ENCODE peak calls at places on chromosomes 4 and X, in four cellular contexts. T, F, C and X are unnamed samples.

GRCh38 chr4:118139241-118139640 is 105.0 kb downstream of the NDST3 start:
- DNase-seq in C (no peak), T (no peak), F (no peak), X (no peak)

GRCh38 chrX:57211906-57212305 is 74.6 kb upstream of the FAAH2 start:
- DNase-seq in F (no peak), C (no peak), T (no peak), X (no peak)

GRCh38 chr4:177450421-177451107 is 8.3 kb upstream of the AGA start:
- DNase-seq in F (no peak), T (no peak), C (no peak), X (no peak)

GRCh38 chr4:138255917-138256597 is 13.9 kb upstream of the SLC7A11 start:
- DNase-seq in F (no peak), C (no peak), T (no peak), X (no peak)

GRCh38 chrX:129566081-129566480 is 26.0 kb downstream of the OCRL start:
- DNase-seq in T (no peak), F (no peak), C (no peak), X (no peak)

GRCh38 chrX:42220083-42220482 is 296.7 kb upstream of the CASK start:
- DNase-seq in T (no peak), F (no peak), C (no peak), X (no peak)

GRCh38 chrX:39096599-39096998 is 295.3 kb downstream of the MID1IP1 start:
- DNase-seq in T (no peak), C (no peak), F (no peak), X (no peak)

GRCh38 chr4:40662962-40663604 is 33.4 kb upstream of the RBM47 start:
- DNase-seq in F (no peak), T (peak; percentile 49), C (no peak), X (peak; percentile 35)

GRCh38 chrX:107629533-107629909 is 1.2 kb downstream of the PRPS1 start:
- DNase-seq in F (no peak), T (no peak), C (no peak), X (no peak)

GRCh38 chr4:22122062-22122461 is 173.5 kb upstream of the KCNIP4 start:
- DNase-seq in T (no peak), C (no peak), F (no peak), X (no peak)

GRCh38 chrX:45517090-45517973 is 316.7 kb upstream of the DIPK2B start:
- DNase-seq in C (peak; percentile 40), F (no peak), T (no peak), X (no peak)

GRCh38 chr4:182245541-182246245 is 2.5 kb downstream of the TENM3 start:
- DNase-seq in C (no peak), T (no peak), F (no peak), X (no peak)

GRCh38 chr4:38179690-38180299 is 219.6 kb downstream of the PTTG2 start:
- DNase-seq in F (peak; percentile 72), C (no peak), T (peak; percentile 80), X (peak; percentile 86)

GRCh38 chr4:59571805-59572430 is 1628.2 kb upstream of the ADGRL3 start:
- DNase-seq in T (no peak), F (no peak), C (no peak), X (no peak)

GRCh38 chr4:123838426-123838825 is 441.8 kb downstream of the SPRY1 start:
- DNase-seq in C (no peak), T (no peak), F (no peak), X (no peak)

GRCh38 chrX:6292599-6292998 is 63.9 kb upstream of the NLGN4X start:
- DNase-seq in F (no peak), T (no peak), C (no peak), X (no peak)

GRCh38 chr4:140851032-140851636 is 94.9 kb upstream of the TBC1D9 start:
- DNase-seq in C (peak; percentile 65), T (peak; percentile 54), F (no peak), X (no peak)

GRCh38 chrX:34300871-34301270 is 168.8 kb upstream of the FAM47A start:
- DNase-seq in C (peak; percentile 0), F (no peak), T (no peak), X (no peak)

GRCh38 chr4:121794505-121795192 is 6.5 kb upstream of the EXOSC9 start:
- DNase-seq in F (no peak), T (no peak), C (no peak), X (no peak)

GRCh38 chr4:105923507-105924238 is 28.4 kb downstream of the NPNT start:
- DNase-seq in F (no peak), C (peak; percentile 54), T (peak; percentile 66), X (no peak)

GRCh38 chrX:136954930-136955329 is 74.4 kb upstream of the RBMX start:
- DNase-seq in C (peak; percentile 0), F (no peak), T (no peak), X (no peak)

GRCh38 chrX:51496501-51497291 is at the start of gene NUDT11:
- DNase-seq in T (peak; percentile 32), F (peak; percentile 57), C (no peak), X (peak; percentile 41)

GRCh38 chrX:70324326-70324725 is 34.4 kb downstream of the KIF4A start:
- DNase-seq in C (no peak), F (no peak), T (no peak), X (no peak)

GRCh38 chr4:148574066-148574465 is 131.9 kb upstream of the NR3C2 start:
- DNase-seq in F (no peak), T (no peak), C (no peak), X (no peak)
- H3K4me1 ChIP-seq in F (peaks cover 8% of the 10 kb centered on the region), T (no peaks in the 10 kb centered on the region), C (no peaks in the 10 kb centered on the region), X (no peaks in the 10 kb centered on the region)

GRCh38 chr4:170491981-170492380 is 402.2 kb upstream of the AADAT start:
- DNase-seq in C (no peak), T (no peak), F (no peak), X (no peak)

GRCh38 chr4:170497729-170498128 is 408.0 kb upstream of the AADAT start:
- DNase-seq in F (no peak), C (no peak), T (no peak), X (no peak)

GRCh38 chr4:170497105-170497504 is 407.3 kb upstream of the AADAT start:
- DNase-seq in C (no peak), F (no peak), T (no peak), X (no peak)
- H3K4me3 ChIP-seq in C (no peak overlapping the region), F (no peak overlapping the region), T (no peak overlapping the region), X (no peak overlapping the region)

GRCh38 chrX:154728791-154729190 is 22.1 kb downstream of the GAB3 start:
- DNase-seq in T (no peak), C (no peak), F (no peak), X (no peak)

GRCh38 chrX:154731203-154731602 is 19.7 kb downstream of the GAB3 start:
- DNase-seq in F (no peak), C (no peak), T (no peak), X (no peak)

GRCh38 chrX:154727418-154728323 is 23.2 kb downstream of the GAB3 start:
- DNase-seq in F (peak; percentile 72), T (peak; percentile 54), C (no peak), X (peak; percentile 60)

GRCh38 chrX:154730271-154730883 is 20.5 kb downstream of the GAB3 start:
- DNase-seq in T (peak; percentile 76), C (no peak), F (peak; percentile 57), X (peak; percentile 88)

GRCh38 chrX:154729439-154729838 is 21.4 kb downstream of the GAB3 start:
- DNase-seq in C (no peak), F (no peak), T (no peak), X (no peak)
- H3K4me1 ChIP-seq in C (no peaks in the 10 kb centered on the region), F (peaks cover 58% of the 10 kb centered on the region), T (peaks cover 21% of the 10 kb centered on the region), X (no peaks in the 10 kb centered on the region)

DNA sequence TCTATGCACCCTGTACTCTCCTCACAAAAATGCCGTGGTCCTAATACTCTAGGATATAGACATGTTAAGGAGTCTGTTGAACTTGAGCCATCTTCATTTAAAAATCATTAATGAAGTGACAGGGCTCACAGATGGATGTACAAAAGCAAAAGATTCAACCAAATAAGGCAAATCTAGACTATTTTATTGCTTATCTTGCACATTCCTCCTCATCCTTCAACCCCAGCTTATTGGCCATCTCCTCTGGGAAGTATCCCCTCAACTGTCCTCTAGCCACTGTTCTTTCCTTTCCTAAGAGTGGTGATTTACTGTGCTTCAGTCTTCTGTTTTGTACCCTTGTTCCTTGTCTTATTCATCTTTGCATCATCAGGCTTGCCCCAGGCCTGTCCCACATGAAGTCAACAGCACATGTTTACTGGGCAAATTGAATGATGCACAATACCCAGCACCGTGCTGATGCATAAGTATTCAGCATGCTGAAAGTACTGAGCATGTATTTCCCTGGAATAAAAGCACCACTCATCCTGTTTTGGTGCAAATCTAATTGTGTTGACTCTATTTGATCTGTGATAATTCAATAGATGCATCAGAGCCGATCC is 287.3 kb upstream of the CLNK start:
- DNase-seq in C (no peak), F (no peak), T (no peak), X (no peak)
- H3K4me3 ChIP-seq in C (no peak overlapping the region), F (no peak overlapping the region), T (no peak overlapping the region), X (no peak overlapping the region)

DNA sequence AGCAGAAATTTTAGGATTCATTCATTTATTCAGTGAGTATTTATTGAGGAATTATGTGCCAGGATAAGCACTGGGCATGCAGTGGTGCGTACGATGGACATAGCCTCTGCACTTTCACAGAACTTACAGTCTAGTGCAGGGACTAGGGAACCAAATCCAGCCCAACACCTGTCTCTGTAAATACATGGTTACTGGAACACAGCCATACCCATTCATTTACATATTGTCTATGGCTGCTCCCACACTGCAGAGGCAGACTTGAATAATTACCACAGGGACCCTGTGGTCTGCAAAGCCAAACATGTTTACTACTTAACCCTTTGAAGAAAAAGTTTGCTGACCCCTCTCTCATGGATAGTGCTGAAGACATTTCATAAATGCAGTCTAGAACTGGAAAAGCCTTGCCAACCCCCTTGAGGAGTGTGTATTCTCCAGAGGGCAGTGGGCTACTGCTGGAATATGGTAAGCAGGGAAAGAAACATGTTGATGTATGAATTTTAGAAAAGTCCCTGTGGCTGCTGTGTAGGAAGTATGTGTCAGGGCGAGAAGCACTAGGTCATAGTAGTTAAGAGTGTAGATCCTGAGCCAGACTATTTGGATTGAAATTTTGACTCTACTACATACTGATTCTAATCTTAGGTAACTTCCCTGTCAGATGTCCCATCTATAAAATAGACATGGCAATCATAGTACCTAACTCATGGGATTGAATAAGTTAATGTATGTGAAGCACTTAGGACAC is 75.5 kb downstream of the GALNT7 start:
- DNase-seq in F (no peak), T (no peak), C (no peak), X (no peak)
- H3K4me1 ChIP-seq in F (no peaks in the 10 kb centered on the region), T (no peaks in the 10 kb centered on the region), C (no peaks in the 10 kb centered on the region), X (no peaks in the 10 kb centered on the region)

GRCh38 chr4:152352645-152353116 is 183.2 kb downstream of the FBXW7 start:
- DNase-seq in T (peak; percentile 37), C (peak; percentile 81), F (peak; percentile 50), X (no peak)
- H3K4me3 ChIP-seq in T (no peak overlapping the region), C (peak overlapping the region; percentile 53), F (peak overlapping the region; percentile 58), X (no peak overlapping the region)

GRCh38 chr4:70927502-70928139 is 25.5 kb downstream of the MOB1B start:
- DNase-seq in F (no peak), C (no peak), T (no peak), X (no peak)

GRCh38 chr4:70932984-70933383 is 30.8 kb downstream of the MOB1B start:
- DNase-seq in T (no peak), F (no peak), C (no peak), X (no peak)

GRCh38 chr4:70935038-70935437 is 32.9 kb downstream of the MOB1B start:
- DNase-seq in T (no peak), F (no peak), C (no peak), X (no peak)

GRCh38 chr4:70930530-70931256 is 28.5 kb downstream of the MOB1B start:
- DNase-seq in F (no peak), T (no peak), C (no peak), X (no peak)

GRCh38 chr4:70931359-70931758 is 29.2 kb downstream of the MOB1B start:
- DNase-seq in C (no peak), T (no peak), F (no peak), X (no peak)
- H3K4me1 ChIP-seq in C (no peaks in the 10 kb centered on the region), T (peaks cover 4% of the 10 kb centered on the region), F (no peaks in the 10 kb centered on the region), X (no peaks in the 10 kb centered on the region)

GRCh38 chr4:4852591-4853362 is 6.7 kb upstream of the MSX1 start:
- DNase-seq in C (no peak), F (peak; percentile 54), T (no peak), X (no peak)
- H3K4me3 ChIP-seq in C (no peak overlapping the region), F (peak overlapping the region; percentile 50), T (no peak overlapping the region), X (no peak overlapping the region)